ENCODE peak calls at places on chromosomes 11 and 22, in nine cellular contexts. M, A, P, H, S, N, V, E and L are unnamed samples.

GRCh38 chr11:75292943-75293342 is 52.4 kb downstream of the TPBGL start:
- DNase-seq in P (no peak), V (no peak), M (no peak), A (no peak), H (no peak), N (no peak), S (no peak), E (no peak), L (no peak)

GRCh38 chr11:115197031-115197430 is 307.2 kb downstream of the CADM1 start:
- DNase-seq in S (no peak), V (no peak), N (no peak), P (no peak), A (no peak), H (no peak), E (no peak), M (no peak), L (no peak)

GRCh38 chr11:125381499-125381898 is 114.6 kb downstream of the FEZ1 start:
- DNase-seq in M (no peak), A (no peak), H (no peak), N (no peak), E (no peak), P (no peak), S (no peak), V (no peak), L (no peak)

GRCh38 chr11:1128333-1129142 is 29.2 kb upstream of the MUC5AC start:
- DNase-seq in V (peak; percentile 72), M (peak; percentile 41), P (no peak), H (no peak), N (peak; percentile 46), S (no peak), A (no peak), E (no peak), L (no peak)

GRCh38 chr11:44561275-44561781 is 4.1 kb upstream of the CD82 start:
- DNase-seq in S (no peak), N (no peak), P (no peak), V (no peak), H (no peak), M (no peak), E (no peak), A (no peak), L (no peak)

GRCh38 chr11:9092846-9093778 is 1.7 kb upstream of the SCUBE2 start:
- DNase-seq in P (peak; percentile 18), A (no peak), N (no peak), H (no peak), E (no peak), M (no peak), V (no peak), S (no peak), L (no peak)

GRCh38 chr22:45010532-45010900 is 711 bp upstream of the PHF21B start:
- DNase-seq in P (no peak), M (no peak), S (no peak), N (no peak), H (no peak), A (no peak), E (no peak), V (no peak), L (no peak)

GRCh38 chr11:73990727-73991126 is 8.1 kb upstream of the UCP2 start:
- DNase-seq in V (no peak), P (no peak), E (no peak), S (no peak), A (no peak), H (no peak), N (no peak), M (no peak), L (no peak)

GRCh38 chr11:61121917-61122316 is 19.6 kb downstream of the CD5 start:
- DNase-seq in N (no peak), P (no peak), E (no peak), S (no peak), A (no peak), V (no peak), H (no peak), M (no peak), L (no peak)

GRCh38 chr11:13294771-13295579 is 17.4 kb downstream of the BMAL1 start:
- DNase-seq in E (no peak), S (no peak), A (no peak), P (no peak), V (no peak), M (no peak), H (no peak), N (no peak), L (no peak)

GRCh38 chr22:42222140-42222539 is 48.3 kb downstream of the TCF20 start:
- DNase-seq in N (no peak), E (no peak), S (no peak), P (no peak), A (no peak), V (no peak), H (no peak), M (no peak), L (no peak)

GRCh38 chr11:73203790-73204189 is 14.3 kb upstream of the P2RY2 start:
- DNase-seq in A (no peak), M (peak; percentile 44), N (no peak), E (no peak), H (no peak), P (no peak), S (no peak), V (no peak), L (no peak)

GRCh38 chr22:23822101-23822671 is 16.6 kb downstream of the DERL3 start:
- DNase-seq in H (no peak), N (no peak), E (no peak), V (no peak), M (peak; percentile 33), S (no peak), P (no peak), A (no peak), L (no peak)

GRCh38 chr11:120272303-120272702 is 32.4 kb downstream of the POU2F3 start:
- DNase-seq in P (no peak), M (no peak), A (no peak), E (no peak), S (no peak), H (no peak), V (no peak), N (no peak), L (no peak)

GRCh38 chr11:43676933-43677332 is 3.6 kb upstream of the HSD17B12 start:
- DNase-seq in V (no peak), H (no peak), A (no peak), M (no peak), P (no peak), N (no peak), E (no peak), S (no peak), L (no peak)

DNA sequence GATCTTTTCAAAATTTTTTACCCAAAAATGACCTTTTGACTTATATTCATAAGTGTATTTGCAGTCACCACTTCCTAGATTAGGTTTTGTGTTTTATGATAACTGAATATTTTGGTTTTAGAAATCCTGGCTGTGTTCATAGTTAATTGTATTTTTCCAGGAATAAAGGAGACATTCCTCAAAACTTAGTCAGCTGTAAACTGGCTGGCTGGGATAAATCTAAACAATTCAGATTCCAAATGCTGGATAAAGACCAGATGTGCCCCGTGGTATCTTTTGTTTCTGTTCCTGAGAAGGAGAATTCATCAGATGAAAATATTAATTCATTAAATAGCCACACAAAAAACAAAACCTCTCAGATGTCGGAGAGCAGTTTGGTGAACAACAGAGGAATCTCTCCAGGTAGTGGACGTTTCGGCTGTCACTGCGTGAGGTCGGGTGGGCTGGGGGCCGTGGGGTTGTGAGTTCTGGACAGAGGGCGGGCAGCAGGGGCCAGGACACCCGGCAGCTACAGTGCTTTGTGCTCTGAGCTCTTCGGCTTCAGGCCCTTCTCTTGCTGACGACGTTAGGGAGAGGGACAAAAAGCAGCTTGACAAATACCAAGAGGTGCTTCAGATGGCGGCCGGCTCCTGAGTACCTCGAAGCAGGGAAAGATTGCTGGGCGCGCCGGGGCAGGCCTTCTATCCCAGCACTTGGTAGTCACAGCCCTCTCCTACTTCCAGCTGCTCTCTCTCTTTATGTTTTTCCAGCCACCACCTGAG is 24.6 kb downstream of the MOV10L1 start:
- DNase-seq in M (no peak), H (no peak), S (no peak), N (no peak), V (no peak), A (no peak), P (no peak), E (no peak), L (no peak)
- H3K27ac ChIP-seq in M (no peak overlapping the region), H (no peak overlapping the region), S (no peak overlapping the region), N (no peak overlapping the region), V (peak overlapping the region; percentile 32), A (no peak overlapping the region), P (peak overlapping the region; percentile 34), E (no peak overlapping the region), L (no peak overlapping the region)

GRCh38 chr22:30291334-30291892 is 2.1 kb upstream of the CASTOR1 start:
- DNase-seq in H (no peak), E (no peak), M (no peak), N (no peak), V (no peak), A (no peak), S (no peak), P (no peak), L (no peak)
- H3K27ac ChIP-seq in H (no peak overlapping the region), E (no peak overlapping the region), M (peak overlapping the region; percentile 73), N (peak overlapping the region; percentile 85), V (peak overlapping the region; percentile 80), A (peak overlapping the region; percentile 94), S (peak overlapping the region; percentile 95), P (peak overlapping the region; percentile 57), L (peak overlapping the region; percentile 95)

DNA sequence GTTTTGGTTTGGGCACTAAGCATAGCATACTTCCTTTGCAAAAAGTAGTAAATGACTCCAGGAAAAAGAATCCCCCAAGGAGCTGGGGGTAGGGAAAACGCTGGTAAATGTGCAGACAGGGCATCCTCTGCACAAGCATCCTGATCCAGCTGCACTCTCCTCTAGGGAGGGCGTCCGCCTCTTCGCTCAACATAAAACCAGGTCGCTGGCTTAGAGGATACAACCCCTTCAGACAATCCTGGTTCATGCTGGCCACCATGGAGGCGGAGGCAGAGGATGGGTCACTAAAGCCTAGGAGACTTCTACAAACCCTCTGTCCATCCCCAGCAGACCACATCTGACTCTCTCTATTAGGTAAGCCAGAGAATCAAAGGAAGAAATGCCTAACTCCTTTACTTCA is 14.2 kb downstream of the PCSK7 start:
- DNase-seq in H (no peak), V (no peak), E (no peak), S (no peak), P (no peak), N (no peak), A (no peak), M (no peak), L (no peak)
- H3K27ac ChIP-seq in H (no peak overlapping the region), V (peak overlapping the region; percentile 89), E (no peak overlapping the region), S (peak overlapping the region; percentile 85), P (no peak overlapping the region), N (peak overlapping the region; percentile 84), A (peak overlapping the region; percentile 93), M (peak overlapping the region; percentile 51), L (peak overlapping the region; percentile 86)

DNA sequence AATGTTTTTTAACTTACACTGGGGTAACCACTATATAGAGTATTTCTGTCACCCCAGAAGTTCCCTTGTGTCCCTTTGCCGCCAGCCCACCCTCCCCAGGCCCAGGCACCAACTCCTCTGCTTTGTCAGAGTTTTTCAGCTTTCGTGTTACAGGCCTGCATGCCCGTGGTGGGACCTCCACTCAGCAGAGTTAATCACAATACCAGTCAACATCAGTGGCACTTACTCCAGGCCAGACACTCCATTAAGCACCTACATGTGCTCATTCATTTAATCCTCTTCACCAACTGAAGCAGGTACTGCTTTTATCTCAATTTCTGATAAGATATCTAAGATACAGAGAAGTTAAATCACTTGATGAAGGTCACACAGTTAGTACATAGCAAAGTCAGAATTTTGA is 63.3 kb downstream of the LIF start:
- DNase-seq in V (no peak), E (no peak), A (no peak), M (no peak), N (no peak), H (no peak), S (no peak), P (no peak), L (no peak)
- H3K27ac ChIP-seq in V (no peak overlapping the region), E (no peak overlapping the region), A (no peak overlapping the region), M (no peak overlapping the region), N (no peak overlapping the region), H (no peak overlapping the region), S (no peak overlapping the region), P (peak overlapping the region; percentile 58), L (no peak overlapping the region)

GRCh38 chr11:134252539-134253188 is 488 bp downstream of the THYN1 start:
- DNase-seq in P (no peak), H (no peak), E (no peak), S (peak; percentile 34), M (no peak), N (no peak), A (no peak), V (no peak), L (no peak)
- H3K27ac ChIP-seq in P (peak overlapping the region; percentile 89), H (peak overlapping the region; percentile 53), E (peak overlapping the region; percentile 29), S (peak overlapping the region; percentile 27), M (no peak overlapping the region), N (peak overlapping the region; percentile 64), A (peak overlapping the region; percentile 83), V (no peak overlapping the region), L (no peak overlapping the region)